ENCODE peak calls at places on chromosomes 2 and 18, in eight cellular contexts. Q, B, S, N, R, W, O and H are unnamed samples.

GRCh38 chr2:152546230-152546837 is 170.9 kb downstream of the PRPF40A start:
- DNase-seq in O (no peak), N (no peak), B (no peak), S (no peak), W (peak), R (no peak), Q (no peak), H (no peak)

GRCh38 chr2:224626735-224627134 is 41.6 kb upstream of the CUL3 start:
- DNase-seq in N (no peak), S (no peak), Q (no peak), O (no peak), W (no peak), R (no peak), B (no peak), H (no peak)

GRCh38 chr18:40293311-40293710 is 1661.7 kb upstream of the PIK3C3 start:
- DNase-seq in N (no peak), B (no peak), R (no peak), S (no peak), O (no peak), W (no peak), Q (no peak), H (no peak)

GRCh38 chr18:24801011-24801410 is 340.6 kb downstream of the HRH4 start:
- DNase-seq in S (no peak), B (no peak), N (no peak), R (no peak), W (no peak), Q (no peak), O (no peak), H (no peak)

GRCh38 chr2:231331533-231331932 is 64.0 kb upstream of the B3GNT7 start:
- DNase-seq in O (no peak), R (no peak), B (no peak), S (no peak), Q (no peak), W (no peak), N (no peak), H (no peak)

GRCh38 chr2:191126386-191126785 is 24.4 kb downstream of the STAT4 start:
- DNase-seq in S (no peak), Q (no peak), B (no peak), W (peak), O (no peak), N (no peak), R (no peak), H (no peak)

GRCh38 chr2:32825291-32825712 is 121.5 kb upstream of the LTBP1 start:
- DNase-seq in S (no peak), R (no peak), N (no peak), Q (no peak), B (no peak), O (no peak), W (peak), H (no peak)

GRCh38 chr2:3595409-3595808 is 497 bp downstream of the COLEC11 start:
- DNase-seq in O (no peak), W (no peak), S (no peak), R (no peak), B (no peak), N (no peak), Q (no peak), H (no peak)

GRCh38 chr2:27756544-27757498 is 14.7 kb upstream of the MRPL33 start:
- DNase-seq in R (no peak), B (no peak), S (no peak), N (no peak), Q (no peak), W (peak), O (no peak), H (no peak)

GRCh38 chr18:23593720-23594119 is 7.4 kb upstream of the NPC1 start:
- DNase-seq in Q (no peak), B (no peak), O (no peak), S (no peak), W (no peak), R (no peak), N (no peak), H (no peak)

GRCh38 chr2:98308068-98308467 is 38.2 kb upstream of the CNGA3 start:
- DNase-seq in O (no peak), B (no peak), R (no peak), N (no peak), Q (no peak), W (peak), S (peak), H (no peak)

GRCh38 chr2:159797468-159798375 is at the start of gene CD302:
- DNase-seq in S (peak), N (peak), R (no peak), B (peak), O (peak), Q (no peak), W (peak), H (peak)

GRCh38 chr2:222944552-222944951 is 83.7 kb downstream of the ACSL3 start:
- DNase-seq in R (no peak), O (no peak), S (no peak), Q (no peak), B (no peak), N (no peak), W (no peak), H (no peak)

GRCh38 chr2:219664958-219665357 is 37.5 kb downstream of the SLC4A3 start:
- DNase-seq in N (no peak), S (no peak), R (no peak), O (no peak), W (no peak), Q (no peak), B (no peak), H (no peak)

GRCh38 chr2:195574305-195574704 is 82.7 kb upstream of the SLC39A10 start:
- DNase-seq in Q (no peak), N (no peak), R (no peak), S (no peak), O (no peak), B (no peak), W (no peak), H (no peak)

GRCh38 chr2:195572894-195573293 is 84.1 kb upstream of the SLC39A10 start:
- DNase-seq in B (no peak), Q (no peak), W (no peak), N (no peak), S (no peak), O (no peak), R (no peak), H (no peak)

GRCh38 chr2:195573314-195573713 is 83.7 kb upstream of the SLC39A10 start:
- DNase-seq in Q (no peak), W (no peak), O (no peak), S (no peak), N (no peak), R (no peak), B (no peak), H (no peak)

GRCh38 chr2:195575021-195575420 is 82.0 kb upstream of the SLC39A10 start:
- DNase-seq in Q (no peak), W (no peak), O (no peak), N (no peak), R (no peak), B (no peak), S (no peak), H (no peak)

DNA sequence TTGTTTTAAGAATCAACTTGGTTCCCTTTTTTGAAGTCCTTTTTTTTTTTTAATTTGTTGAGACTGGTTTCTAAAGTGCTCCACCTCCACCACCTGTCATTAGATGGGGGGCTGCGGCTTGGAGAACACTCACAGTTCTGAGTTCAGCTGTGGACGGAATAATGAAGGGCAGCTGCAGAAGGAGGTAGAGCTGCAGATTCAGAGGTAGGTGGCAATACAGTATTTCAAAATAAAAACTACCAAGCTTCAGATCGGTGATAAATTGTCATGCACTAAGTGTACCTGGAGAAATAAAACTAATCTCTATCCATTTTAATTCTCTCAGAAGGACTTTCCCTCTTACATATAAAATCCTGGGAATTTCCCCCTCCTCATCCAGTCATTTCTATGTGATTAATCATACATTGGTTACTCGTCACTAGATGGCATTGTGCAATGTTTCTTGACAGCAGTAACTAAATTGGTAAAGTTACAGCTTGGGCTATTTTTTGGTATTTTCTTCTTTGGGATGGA is 81.1 kb upstream of the SLC39A10 start:
- DNase-seq in W (no peak), N (no peak), S (no peak), O (no peak), B (no peak), R (peak), Q (peak), H (no peak)
- TF ChIP-seq CTCF in W (no peak), N (no peak), S (peak), O (no peak), B (no peak), R (peak), Q (peak), H (no peak)

GRCh38 chr2:43209204-43209717 is 17.1 kb downstream of the ZFP36L2 start:
- DNase-seq in R (no peak), Q (no peak), S (no peak), B (no peak), W (no peak), O (no peak), N (no peak), H (no peak)

GRCh38 chr2:43212216-43212828 is 14.1 kb downstream of the ZFP36L2 start:
- DNase-seq in R (no peak), W (no peak), B (no peak), S (no peak), O (no peak), Q (no peak), N (no peak), H (no peak)

GRCh38 chr2:43210467-43211303 is 15.7 kb downstream of the ZFP36L2 start:
- DNase-seq in B (no peak), Q (peak), R (no peak), S (no peak), O (no peak), W (peak), N (no peak), H (no peak)

GRCh38 chr2:43207553-43208300 is 18.7 kb downstream of the ZFP36L2 start:
- DNase-seq in O (no peak), R (no peak), W (no peak), S (no peak), Q (no peak), B (no peak), N (no peak), H (no peak)

DNA sequence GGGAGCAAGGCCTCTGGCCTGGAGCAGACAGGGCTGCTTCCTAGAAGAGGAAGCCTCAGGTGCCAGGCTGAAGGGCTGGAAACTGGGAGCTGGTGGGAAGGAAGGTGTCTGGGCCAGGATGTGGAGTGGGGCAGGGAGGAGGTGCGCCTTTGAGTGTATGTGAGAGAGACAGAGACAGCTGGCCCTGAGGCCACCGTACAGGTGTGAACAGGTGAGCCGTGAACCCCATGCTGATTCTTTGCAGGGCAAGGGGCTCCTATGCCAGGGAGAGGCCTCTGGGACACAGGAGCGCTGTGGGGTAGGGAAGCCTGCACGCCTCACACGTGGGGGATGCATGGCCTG is 16.3 kb downstream of the ZFP36L2 start:
- DNase-seq in B (no peak), W (no peak), R (no peak), O (no peak), N (no peak), S (no peak), Q (no peak), H (no peak)
- TF ChIP-seq CTCF in B (no peak), W (no peak), R (no peak), O (no peak), N (no peak), S (no peak), Q (no peak), H (no peak)

DNA sequence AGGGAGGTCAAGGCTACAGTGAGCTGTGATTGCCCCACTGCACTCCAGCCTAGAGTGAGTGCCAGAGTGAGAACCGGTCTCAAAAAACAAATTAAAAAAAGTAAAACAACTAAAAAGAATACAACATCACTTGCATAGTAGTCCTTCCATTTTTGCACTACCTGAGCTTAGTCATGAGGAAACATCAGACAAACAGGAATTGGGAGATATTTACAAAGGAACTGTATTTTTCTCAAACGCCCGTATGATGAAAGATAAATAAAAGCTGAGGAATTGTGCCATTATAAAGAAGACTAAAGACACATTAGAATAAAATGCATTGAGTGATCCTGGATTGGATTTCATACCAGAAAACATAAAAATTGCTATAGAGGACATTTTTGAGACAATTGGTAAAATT is 50.0 kb upstream of the ATP8B1 start:
- DNase-seq in B (no peak), N (no peak), S (no peak), W (no peak), R (no peak), Q (no peak), O (no peak), H (no peak)
- TF ChIP-seq CTCF in B (no peak), N (no peak), S (no peak), W (no peak), R (no peak), Q (no peak), O (no peak), H (no peak)

DNA sequence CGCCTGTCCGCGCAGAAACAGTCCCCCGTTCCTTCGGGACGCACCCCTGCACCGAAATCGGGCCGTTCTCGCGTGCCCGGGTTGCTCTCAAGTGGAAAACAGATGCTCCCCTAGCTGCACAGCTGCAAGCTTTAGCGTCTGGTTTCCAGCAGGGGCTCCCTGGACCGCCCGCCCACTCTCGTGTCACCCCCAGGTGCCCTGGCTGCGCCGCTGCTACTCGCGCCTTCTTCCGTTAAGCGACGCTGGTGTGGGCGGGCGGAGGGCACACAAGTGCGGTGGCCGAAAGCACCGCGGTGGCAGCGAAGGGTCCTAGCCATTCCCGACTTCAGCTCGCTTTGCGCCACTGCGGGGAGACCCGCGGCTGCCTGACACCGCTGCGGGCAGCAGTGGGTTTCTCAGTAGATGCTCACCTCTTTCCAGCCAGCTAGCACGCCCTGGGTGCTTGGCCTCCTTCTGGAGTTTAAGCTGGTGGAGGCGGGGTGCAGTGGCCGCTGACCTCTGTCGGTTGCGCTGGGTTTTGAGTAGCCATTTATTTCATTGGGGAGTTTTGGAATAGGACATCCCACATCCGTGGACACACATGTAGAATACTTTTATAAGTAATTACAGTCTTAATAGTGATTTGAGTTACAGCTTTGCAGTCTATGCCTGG is 806 bp downstream of the ZNF407 start:
- DNase-seq in S (peak), O (peak), N (peak), W (peak), Q (peak), B (peak), R (peak), H (peak)
- TF ChIP-seq CTCF in S (no peak), O (no peak), N (no peak), W (no peak), Q (no peak), B (peak), R (no peak), H (peak)

GRCh38 chr18:74239567-74239966 is 52.2 kb downstream of the CYB5A start:
- DNase-seq in Q (no peak), N (no peak), B (no peak), R (no peak), O (no peak), S (no peak), W (no peak), H (no peak)
- TF ChIP-seq CTCF in Q (no peak), N (no peak), B (no peak), R (no peak), O (no peak), S (no peak), W (no peak), H (no peak)